ENCODE peak calls at places on chromosome 19, in seven cellular contexts. L is fibroblast of the conjunctiva, W is amniotic epithelial cell, X is NCI-H2107, P is cerebellum, C is M059J, E is AG09309. B is an unnamed sample.

GRCh38 chr19:33819875-33820781 is 23.5 kb downstream of the KCTD15 start:
- DNase-seq in X (no peak), L (peak), E (no peak), W (peak), P (no peak), C (peak), B (no peak)

GRCh38 chr19:1252818-1253513 is 4.6 kb downstream of the MIDN start:
- DNase-seq in C (peak), P (peak), W (peak), X (peak), L (peak), E (peak), B (peak)

GRCh38 chr19:56751078-56751489 is 79.5 kb upstream of the ZNF835 start:
- DNase-seq in L (no peak), X (no peak), E (no peak), W (no peak), C (peak), P (peak), B (no peak)

GRCh38 chr19:46271488-46272197 is 25.2 kb upstream of the HIF3A start:
- DNase-seq in L (no peak), E (peak), X (no peak), P (no peak), W (peak), C (peak), B (peak)

GRCh38 chr19:46475976-46476375 is 4.6 kb upstream of the PNMA8A start:
- DNase-seq in X (no peak), W (no peak), P (no peak), E (no peak), C (no peak), L (no peak), B (peak)

GRCh38 chr19:58559275-58560006 is 1.0 kb upstream of the UBE2M start:
- DNase-seq in P (peak), C (peak), W (peak), X (no peak), L (peak), E (peak), B (peak)

GRCh38 chr19:7817801-7818200 is 12.2 kb upstream of the EVI5L start:
- DNase-seq in C (no peak), P (no peak), W (no peak), L (no peak), E (no peak), X (no peak), B (no peak)

GRCh38 chr19:43662487-43662886 is 7.5 kb downstream of the PLAUR start:
- DNase-seq in X (no peak), P (no peak), E (no peak), C (peak), L (no peak), W (peak), B (no peak)

GRCh38 chr19:20840371-20840770 is 64.3 kb downstream of the ZNF66 start:
- DNase-seq in X (no peak), L (no peak), W (no peak), P (no peak), C (peak), E (no peak), B (no peak)

GRCh38 chr19:55640577-55641375 is at the start of gene ZNF580:
- DNase-seq in C (peak), X (no peak), L (peak), E (no peak), W (peak), P (peak), B (no peak)

GRCh38 chr19:29084266-29084665 is 128.7 kb downstream of the UQCRFS1 start:
- DNase-seq in W (no peak), X (no peak), P (no peak), E (peak), L (no peak), C (peak), B (no peak)

GRCh38 chr19:51687791-51688664 is 5.1 kb upstream of the SPACA6 start:
- DNase-seq in X (no peak), P (peak), E (no peak), L (no peak), W (peak), C (peak), B (no peak)

GRCh38 chr19:5926641-5927438 is 12.8 kb downstream of the CAPS start:
- DNase-seq in W (peak), E (peak), C (peak), X (no peak), L (peak), P (no peak), B (peak)

GRCh38 chr19:18464646-18465045 is 26.7 kb upstream of the ISYNA1 start:
- DNase-seq in C (peak), X (peak), E (no peak), W (peak), P (peak), L (peak), B (peak)

GRCh38 chr19:50556236-50557008 is 11.8 kb downstream of the LRRC4B start:
- DNase-seq in C (peak), P (peak), W (peak), E (peak), L (peak), X (peak), B (peak)

GRCh38 chr19:53102701-53103140 is 501 bp downstream of the ZNF160 start:
- DNase-seq in W (peak), C (peak), X (no peak), E (no peak), L (no peak), P (no peak), B (peak)

GRCh38 chr19:37874784-37875183 is 31.6 kb downstream of the WDR87 start:
- DNase-seq in E (no peak), X (no peak), W (peak), C (peak), P (no peak), L (no peak), B (no peak)

GRCh38 chr19:2290441-2291184 is 8.6 kb upstream of the PEAK3 start:
- DNase-seq in L (no peak), E (no peak), X (no peak), P (no peak), W (no peak), C (no peak), B (no peak)

GRCh38 chr19:54653181-54653809 is 9.5 kb upstream of the LILRB4 start:
- DNase-seq in X (no peak), W (peak), L (peak), E (no peak), C (peak), P (no peak), B (peak)

GRCh38 chr19:30085394-30085793 is 143.4 kb downstream of the URI1 start:
- DNase-seq in P (no peak), W (no peak), X (no peak), E (no peak), C (peak), L (no peak), B (no peak)

GRCh38 chr19:40640744-40641143 is 39.6 kb downstream of the LTBP4 start:
- DNase-seq in C (no peak), E (no peak), W (no peak), L (no peak), P (no peak), X (no peak), B (no peak)

GRCh38 chr19:10421240-10421948 is 1.1 kb downstream of the PDE4A start:
- DNase-seq in L (no peak), E (no peak), P (no peak), W (no peak), X (no peak), C (no peak), B (no peak)

GRCh38 chr19:14612657-14613056 is 29.8 kb downstream of the CLEC17A start:
- DNase-seq in W (no peak), C (no peak), P (no peak), E (no peak), L (no peak), X (no peak), B (no peak)

GRCh38 chr19:1446713-1447564 is 3.0 kb upstream of the APC2 start:
- DNase-seq in L (no peak), X (no peak), W (no peak), C (peak), P (no peak), E (no peak), B (no peak)

GRCh38 chr19:44824758-44825157 is 15.9 kb downstream of the BCAM start:
- DNase-seq in C (peak), E (no peak), L (no peak), P (no peak), X (no peak), W (no peak), B (no peak)

GRCh38 chr19:46886546-46887239 is 25.9 kb downstream of the ARHGAP35 start:
- DNase-seq in W (peak), X (no peak), C (peak), E (no peak), P (no peak), L (no peak), B (no peak)

GRCh38 chr19:48398329-48399235 is 5.1 kb downstream of the GRIN2D start:
- DNase-seq in W (peak), P (peak), X (no peak), E (no peak), C (peak), L (peak), B (no peak)